ENCODE peak calls at places on chromosomes 11 and 22, in nine cellular contexts. M, A, O, R, X, Y, T, P and G are unnamed samples. For H3K4me1, the result is how much of the 10 kb centered on the place peaks cover.

GRCh38 chr11:66238786-66239413 is 29.5 kb upstream of the RAB1B start:
- DNase-seq in M (no peak), A (no peak), O (no peak), R (no peak), X (no peak), Y (no peak), T (no peak), P (no peak), G (no peak)

GRCh38 chr11:12179019-12179418 is 68.6 kb downstream of the MICAL2 start:
- DNase-seq in M (no peak), A (no peak), O (no peak), R (peak), X (no peak), Y (no peak), T (no peak), P (no peak), G (no peak)

GRCh38 chr11:12410006-12410728 is 32.8 kb downstream of the PARVA start:
- DNase-seq in M (peak), A (peak), O (no peak), R (no peak), X (no peak), Y (peak), T (no peak), P (no peak), G (no peak)

GRCh38 chr11:45079943-45080719 is 66.3 kb upstream of the PRDM11 start:
- DNase-seq in M (peak), A (no peak), O (peak), R (no peak), X (no peak), Y (no peak), T (no peak), P (peak), G (peak)

GRCh38 chr11:128467610-128468041 is 119.7 kb downstream of the ETS1 start:
- DNase-seq in M (peak), A (peak), O (peak), R (no peak), X (no peak), Y (peak), T (peak), P (peak), G (peak)

GRCh38 chr11:76335827-76336226 is 45.1 kb downstream of the THAP12 start:
- DNase-seq in M (no peak), A (no peak), O (no peak), R (no peak), X (no peak), Y (no peak), T (no peak), P (no peak), G (no peak)

GRCh38 chr11:15468471-15468870 is 353.7 kb downstream of the INSC start:
- DNase-seq in M (no peak), A (peak), O (no peak), R (no peak), X (no peak), Y (no peak), T (no peak), P (no peak), G (no peak)

GRCh38 chr22:49491726-49492125 is 335.9 kb downstream of the BRD1 start:
- DNase-seq in M (no peak), A (no peak), O (no peak), R (no peak), X (no peak), Y (no peak), T (no peak), P (no peak), G (no peak)

GRCh38 chr22:49971232-49972162 is 10.9 kb downstream of the PIM3 start:
- DNase-seq in M (peak), A (peak), O (no peak), R (peak), X (peak), Y (no peak), T (peak), P (peak), G (no peak)

GRCh38 chr22:42080287-42080686 is 787 bp downstream of the SMDT1 start:
- DNase-seq in M (no peak), A (peak), O (no peak), R (peak), X (no peak), Y (peak), T (no peak), P (no peak), G (no peak)

GRCh38 chr11:92784313-92784712 is 185.1 kb upstream of the MTNR1B start:
- DNase-seq in M (no peak), A (no peak), O (no peak), R (no peak), X (no peak), Y (no peak), T (no peak), P (no peak), G (no peak)

GRCh38 chr11:79390477-79390876 is 50.4 kb downstream of the TENM4 start:
- DNase-seq in M (no peak), A (no peak), O (no peak), R (no peak), X (no peak), Y (no peak), T (no peak), P (no peak), G (no peak)

GRCh38 chr22:31290494-31291402 is 1.5 kb downstream of the PIK3IP1 start:
- DNase-seq in M (peak), A (peak), O (peak), R (peak), X (peak), Y (peak), T (peak), P (peak), G (peak)

GRCh38 chr22:31288496-31289235 is 3.6 kb downstream of the PIK3IP1 start:
- DNase-seq in M (no peak), A (no peak), O (no peak), R (no peak), X (no peak), Y (no peak), T (no peak), P (no peak), G (no peak)

GRCh38 chr22:31289335-31289734 is 3.0 kb downstream of the PIK3IP1 start:
- DNase-seq in M (no peak), A (no peak), O (no peak), R (no peak), X (no peak), Y (no peak), T (no peak), P (no peak), G (no peak)

GRCh38 chr22:31291716-31292644 is at the start of gene PIK3IP1:
- DNase-seq in M (peak), A (peak), O (peak), R (peak), X (peak), Y (peak), T (peak), P (peak), G (peak)

DNA sequence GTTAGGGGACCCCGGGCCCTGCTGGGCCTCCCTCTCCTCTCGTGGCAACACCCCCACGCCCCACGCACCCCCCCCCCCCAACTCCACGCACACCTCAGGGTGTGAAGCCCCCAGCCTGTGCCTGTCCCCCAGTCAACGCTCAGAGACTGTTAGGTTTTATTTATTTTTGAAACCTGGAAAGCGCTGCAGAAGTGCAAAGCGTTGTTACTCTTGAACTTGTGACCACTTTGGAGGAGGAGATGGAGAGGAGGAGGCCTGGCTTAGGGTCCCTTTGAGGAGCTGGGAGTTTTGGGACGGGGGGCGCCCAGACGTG is 929 bp downstream of the PIK3IP1 start:
- DNase-seq in M (no peak), A (no peak), O (no peak), R (no peak), X (no peak), Y (no peak), T (no peak), P (no peak), G (no peak)
- H3K4me1 ChIP-seq in M (under half), A (under half), O (half or more), R (under half), X (under half), Y (under half), T (under half), P (under half), G (half or more)

GRCh38 chr11:62560566-62561103 is 13.1 kb downstream of the EEF1G start:
- DNase-seq in M (peak), A (peak), O (peak), R (peak), X (peak), Y (peak), T (peak), P (peak), G (peak)
- H3K27ac ChIP-seq in M (no peak), A (peak), O (peak), R (peak), X (peak), Y (peak), T (peak), P (peak), G (peak)

GRCh38 chr22:37374571-37374970 is 52.7 kb downstream of the ELFN2 start:
- DNase-seq in M (no peak), A (no peak), O (no peak), R (no peak), X (no peak), Y (no peak), T (no peak), P (no peak), G (no peak)

GRCh38 chr22:37378642-37379058 is 48.6 kb downstream of the ELFN2 start:
- DNase-seq in M (no peak), A (no peak), O (no peak), R (no peak), X (no peak), Y (no peak), T (no peak), P (no peak), G (no peak)

GRCh38 chr22:37379085-37379484 is 48.2 kb downstream of the ELFN2 start:
- DNase-seq in M (no peak), A (no peak), O (no peak), R (no peak), X (no peak), Y (no peak), T (no peak), P (no peak), G (no peak)

GRCh38 chr22:37379716-37380115 is 47.6 kb downstream of the ELFN2 start:
- DNase-seq in M (no peak), A (no peak), O (no peak), R (no peak), X (no peak), Y (no peak), T (no peak), P (no peak), G (no peak)

DNA sequence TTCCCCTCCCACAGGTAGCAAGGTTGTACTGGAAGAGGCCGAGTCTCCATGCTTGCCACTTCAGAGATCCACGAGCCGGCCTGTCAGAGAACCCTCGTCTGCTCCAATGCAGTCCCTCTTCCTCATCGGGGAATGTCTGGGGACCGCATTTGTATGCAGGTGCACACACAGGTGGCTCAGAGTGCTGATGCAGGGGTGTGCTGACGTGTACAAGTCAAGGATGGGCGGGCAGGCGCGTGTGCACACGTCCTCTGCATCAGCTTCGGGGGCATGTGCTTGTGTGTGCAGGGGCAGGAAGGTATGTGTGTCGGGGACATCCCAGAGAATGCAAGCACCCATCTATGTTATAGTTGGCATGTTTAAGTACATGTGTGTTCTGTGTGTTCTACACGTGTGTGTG is 49.4 kb downstream of the ELFN2 start:
- DNase-seq in M (no peak), A (no peak), O (no peak), R (no peak), X (no peak), Y (no peak), T (no peak), P (no peak), G (no peak)
- H3K4me1 ChIP-seq in M (under half), A (under half), O (under half), R (under half), X (under half), Y (under half), T (under half), P (under half), G (under half)

GRCh38 chr22:29288837-29289236 is 17.6 kb upstream of the GAS2L1 start:
- DNase-seq in M (no peak), A (no peak), O (no peak), R (no peak), X (no peak), Y (no peak), T (no peak), P (no peak), G (no peak)

GRCh38 chr22:29290061-29290460 is 16.4 kb upstream of the GAS2L1 start:
- DNase-seq in M (no peak), A (no peak), O (no peak), R (no peak), X (no peak), Y (no peak), T (no peak), P (no peak), G (no peak)

GRCh38 chr22:29292379-29292778 is 14.1 kb upstream of the GAS2L1 start:
- DNase-seq in M (no peak), A (no peak), O (no peak), R (no peak), X (no peak), Y (no peak), T (no peak), P (no peak), G (no peak)

DNA sequence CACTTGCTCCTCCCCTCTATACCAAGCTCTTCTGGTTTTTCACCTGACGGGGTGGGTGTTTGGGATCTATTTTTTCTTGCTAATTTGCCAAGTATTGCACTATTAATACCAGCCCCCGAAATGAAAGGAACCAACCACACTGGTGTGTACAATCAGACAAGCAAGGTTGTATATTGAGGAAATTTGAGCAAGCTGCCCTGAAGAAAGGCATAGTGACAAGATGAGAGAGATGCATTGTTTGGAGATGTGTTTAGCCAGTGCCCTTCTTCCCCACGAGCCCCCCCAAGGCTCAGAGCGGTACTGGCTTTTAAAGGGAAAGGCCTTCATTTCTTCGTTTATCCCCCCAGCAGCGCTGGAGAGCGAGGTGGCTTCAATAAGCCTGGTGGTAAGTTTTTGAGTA is 15.2 kb upstream of the GAS2L1 start:
- DNase-seq in M (no peak), A (no peak), O (no peak), R (no peak), X (no peak), Y (no peak), T (no peak), P (no peak), G (no peak)
- H3K27ac ChIP-seq in M (no peak), A (no peak), O (no peak), R (no peak), X (no peak), Y (no peak), T (no peak), P (no peak), G (no peak)

GRCh38 chr11:3947084-3947483 is 91.6 kb downstream of the STIM1 start:
- DNase-seq in M (no peak), A (peak), O (no peak), R (no peak), X (peak), Y (no peak), T (no peak), P (no peak), G (peak)
- H3K4me1 ChIP-seq in M (under half), A (under half), O (half or more), R (under half), X (under half), Y (under half), T (half or more), P (under half), G (half or more)

GRCh38 chr11:40513281-40513680 is 946.2 kb downstream of the LRRC4C start:
- DNase-seq in M (no peak), A (no peak), O (no peak), R (no peak), X (no peak), Y (no peak), T (no peak), P (no peak), G (no peak)

GRCh38 chr11:40508307-40508706 is 951.1 kb downstream of the LRRC4C start:
- DNase-seq in M (no peak), A (no peak), O (no peak), R (no peak), X (no peak), Y (no peak), T (no peak), P (no peak), G (no peak)

GRCh38 chr11:40517122-40517521 is 942.3 kb downstream of the LRRC4C start:
- DNase-seq in M (no peak), A (no peak), O (no peak), R (no peak), X (no peak), Y (no peak), T (no peak), P (no peak), G (no peak)

DNA sequence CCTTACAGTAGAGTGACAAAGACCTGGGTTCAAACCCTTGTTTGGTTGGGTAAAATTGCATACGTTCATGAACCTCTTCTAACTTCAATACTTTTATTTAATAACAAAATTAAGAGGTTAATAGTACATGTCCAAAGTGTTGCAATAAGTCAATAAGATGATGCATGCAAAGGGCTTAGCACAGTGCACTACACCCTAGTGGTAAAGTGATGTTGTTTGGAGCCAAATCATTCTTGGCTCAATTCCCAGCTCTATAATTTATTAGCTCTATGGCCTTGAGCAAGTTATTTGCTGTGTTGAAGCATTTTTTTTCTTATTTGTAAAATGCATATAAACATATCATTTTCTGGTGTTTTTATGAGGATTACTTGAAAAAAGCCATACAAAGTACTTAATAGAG is 945.3 kb downstream of the LRRC4C start:
- DNase-seq in M (no peak), A (peak), O (no peak), R (no peak), X (no peak), Y (peak), T (no peak), P (no peak), G (no peak)
- H3K27ac ChIP-seq in M (no peak), A (no peak), O (no peak), R (no peak), X (no peak), Y (no peak), T (no peak), P (no peak), G (no peak)

GRCh38 chr22:27551402-27551801 is 250.2 kb downstream of the MN1 start:
- DNase-seq in M (no peak), A (no peak), O (no peak), R (no peak), X (no peak), Y (no peak), T (no peak), P (no peak), G (no peak)

GRCh38 chr22:27554841-27555456 is 246.6 kb downstream of the MN1 start:
- DNase-seq in M (no peak), A (peak), O (no peak), R (no peak), X (no peak), Y (no peak), T (no peak), P (no peak), G (no peak)

GRCh38 chr22:27554106-27554814 is 247.3 kb downstream of the MN1 start:
- DNase-seq in M (no peak), A (peak), O (no peak), R (no peak), X (no peak), Y (no peak), T (no peak), P (no peak), G (no peak)

GRCh38 chr22:27556371-27556770 is 245.2 kb downstream of the MN1 start:
- DNase-seq in M (no peak), A (peak), O (no peak), R (no peak), X (no peak), Y (no peak), T (no peak), P (no peak), G (no peak)

DNA sequence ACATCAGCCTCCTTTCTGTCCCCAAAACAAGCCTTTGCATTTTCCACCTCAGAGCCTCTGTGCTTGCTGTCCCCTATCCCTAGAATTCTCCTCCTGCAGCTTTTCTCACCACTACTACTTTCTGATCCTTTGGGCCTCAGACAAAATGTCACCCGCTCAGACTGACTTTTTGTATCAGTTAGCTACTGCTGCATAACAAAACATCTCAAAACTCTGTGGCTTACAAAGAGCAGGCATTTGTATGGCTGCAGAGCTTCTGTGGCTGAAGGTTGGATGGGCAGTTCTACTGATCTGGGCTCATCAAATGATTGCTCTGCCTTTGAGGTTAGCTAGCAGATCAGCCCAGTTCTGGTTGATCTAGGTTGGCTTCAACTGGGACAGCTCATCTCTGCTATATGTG is 248.7 kb downstream of the MN1 start:
- DNase-seq in M (no peak), A (no peak), O (no peak), R (no peak), X (no peak), Y (no peak), T (no peak), P (no peak), G (no peak)
- H3K4me1 ChIP-seq in M (under half), A (under half), O (under half), R (under half), X (under half), Y (under half), T (under half), P (under half), G (under half)

GRCh38 chr11:34620820-34621792 is at the start of gene EHF:
- DNase-seq in M (no peak), A (no peak), O (no peak), R (no peak), X (no peak), Y (peak), T (no peak), P (no peak), G (no peak)
- H3K27ac ChIP-seq in M (peak), A (no peak), O (no peak), R (peak), X (no peak), Y (peak), T (no peak), P (no peak), G (no peak)

DNA sequence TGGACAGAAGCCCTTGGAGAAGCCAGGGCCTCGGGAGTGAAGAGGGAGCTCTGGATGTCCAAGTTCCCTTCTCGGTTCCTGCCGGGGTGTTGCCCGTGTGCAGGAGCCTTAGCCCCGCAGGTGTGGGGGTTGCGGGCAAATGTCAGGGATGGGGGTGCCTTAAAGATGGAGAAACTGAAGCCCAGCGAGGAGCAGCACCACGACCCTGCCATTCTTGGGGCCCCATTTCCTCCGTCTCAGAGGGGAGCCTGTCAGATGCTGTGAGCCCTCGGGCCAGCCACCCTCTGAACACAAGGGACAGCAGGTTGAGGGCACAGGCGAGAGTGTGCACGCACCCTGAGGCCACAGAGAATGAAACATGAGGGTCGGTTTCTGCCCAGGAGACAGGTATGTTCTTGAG is 6.3 kb downstream of the OSBPL5 start:
- DNase-seq in M (peak), A (no peak), O (no peak), R (no peak), X (no peak), Y (no peak), T (peak), P (peak), G (no peak)
- H3K4me1 ChIP-seq in M (under half), A (half or more), O (under half), R (under half), X (under half), Y (under half), T (half or more), P (under half), G (under half)

DNA sequence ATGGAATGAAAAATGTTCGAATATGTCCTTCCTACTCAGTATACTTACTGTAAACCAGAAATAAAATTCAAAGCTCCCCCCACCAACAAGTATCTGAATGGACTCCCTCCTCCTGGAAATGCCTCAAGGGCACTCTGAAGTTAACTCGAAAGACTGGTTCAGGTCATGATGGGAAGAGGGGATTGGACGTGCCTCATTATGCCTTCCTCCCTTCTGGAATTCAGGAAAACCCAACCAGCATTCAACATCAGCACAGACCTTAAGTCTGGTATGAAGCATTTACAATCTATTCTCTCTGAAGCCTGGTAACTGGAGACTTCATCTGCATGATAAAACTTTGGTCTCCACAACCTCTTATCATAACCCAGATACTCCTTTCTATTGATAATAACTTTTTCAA is 428.3 kb upstream of the RAG2 start:
- DNase-seq in M (no peak), A (no peak), O (no peak), R (no peak), X (no peak), Y (no peak), T (no peak), P (no peak), G (no peak)
- H3K27ac ChIP-seq in M (no peak), A (no peak), O (no peak), R (no peak), X (no peak), Y (no peak), T (no peak), P (no peak), G (no peak)